ENCODE peak calls at places on chromosomes 13 and 19, in seven cellular contexts. T, Q, D, I, R, V and O are unnamed samples.

GRCh38 chr13:113852536-113853517 is 11.0 kb downstream of the GAS6 start:
- DNase-seq in T (no peak), Q (no peak), D (no peak), I (no peak), R (no peak), V (no peak), O (no peak)

GRCh38 chr13:67369895-67370660 is 139.9 kb upstream of the PCDH9 start:
- DNase-seq in T (no peak), Q (no peak), D (no peak), I (no peak), R (no peak), V (peak; percentile 43), O (peak; percentile 71)

GRCh38 chr13:95128045-95128643 is 173.1 kb downstream of the ABCC4 start:
- DNase-seq in T (no peak), Q (no peak), D (no peak), I (no peak), R (peak; percentile 79), V (no peak), O (no peak)

GRCh38 chr19:18225702-18226468 is at the start of gene PDE4C:
- DNase-seq in T (peak; percentile 49), Q (no peak), D (no peak), I (no peak), R (peak; percentile 51), V (no peak), O (peak; percentile 38)

GRCh38 chr19:40279761-40280607 is 5.2 kb downstream of the AKT2 start:
- DNase-seq in T (no peak), Q (no peak), D (peak; percentile 15), I (no peak), R (no peak), V (peak; percentile 4), O (no peak)

GRCh38 chr19:41131186-41131585 is 17.0 kb downstream of the CYP2F1 start:
- DNase-seq in T (no peak), Q (no peak), D (no peak), I (no peak), R (no peak), V (no peak), O (no peak)

GRCh38 chr13:36981156-36981743 is 17.9 kb downstream of the ALG5 start:
- DNase-seq in T (peak; percentile 56), Q (no peak), D (no peak), I (no peak), R (peak; percentile 56), V (peak; percentile 55), O (peak; percentile 55)

GRCh38 chr19:43315851-43316250 is 37.6 kb upstream of the CD177 start:
- DNase-seq in T (peak; percentile 61), Q (no peak), D (no peak), I (no peak), R (no peak), V (peak; percentile 18), O (no peak)

GRCh38 chr19:46786236-46787039 is 2.0 kb downstream of the SLC1A5 start:
- DNase-seq in T (peak; percentile 64), Q (peak; percentile 39), D (peak; percentile 77), I (peak; percentile 77), R (peak; percentile 94), V (peak; percentile 84), O (peak; percentile 93)

GRCh38 chr13:109182777-109183465 is 553.5 kb downstream of the MYO16 start:
- DNase-seq in T (peak; percentile 58), Q (no peak), D (no peak), I (no peak), R (peak; percentile 58), V (no peak), O (no peak)

GRCh38 chr19:16373539-16373938 is 48.9 kb downstream of the KLF2 start:
- DNase-seq in T (no peak), Q (no peak), D (no peak), I (no peak), R (peak; percentile 82), V (no peak), O (peak; percentile 80)

GRCh38 chr13:108944760-108945159 is 315.3 kb downstream of the MYO16 start:
- DNase-seq in T (no peak), Q (no peak), D (no peak), I (no peak), R (no peak), V (no peak), O (peak; percentile 36)

GRCh38 chr19:2213799-2214198 is 22.3 kb downstream of the PLEKHJ1 start:
- DNase-seq in T (no peak), Q (no peak), D (no peak), I (no peak), R (no peak), V (no peak), O (no peak)

GRCh38 chr13:44605275-44605674 is 29.1 kb upstream of the TSC22D1 start:
- DNase-seq in T (no peak), Q (no peak), D (no peak), I (no peak), R (no peak), V (no peak), O (no peak)

GRCh38 chr19:54209058-54209747 is 8.5 kb downstream of the RPS9 start:
- DNase-seq in T (peak; percentile 52), Q (no peak), D (no peak), I (no peak), R (no peak), V (peak; percentile 47), O (peak; percentile 45)

GRCh38 chr19:39133431-39134270 is 8.1 kb downstream of the PAK4 start:
- DNase-seq in T (peak; percentile 48), Q (no peak), D (no peak), I (no peak), R (no peak), V (no peak), O (no peak)

GRCh38 chr19:9547870-9548269 is 9.4 kb upstream of the ZNF426 start:
- DNase-seq in T (no peak), Q (no peak), D (no peak), I (no peak), R (no peak), V (no peak), O (no peak)

GRCh38 chr13:109273326-109273751 is 513.0 kb downstream of the IRS2 start:
- DNase-seq in T (no peak), Q (no peak), D (no peak), I (no peak), R (peak; percentile 55), V (no peak), O (peak; percentile 39)

GRCh38 chr13:51832471-51833152 is 12.4 kb downstream of the TMEM272 start:
- DNase-seq in T (peak; percentile 43), Q (peak; percentile 35), D (no peak), I (peak; percentile 48), R (peak; percentile 7), V (no peak), O (peak; percentile 28)

GRCh38 chr19:46975918-46976782 is 43.5 kb upstream of the NPAS1 start:
- DNase-seq in T (peak; percentile 82), Q (no peak), D (no peak), I (no peak), R (peak; percentile 98), V (peak; percentile 76), O (peak; percentile 95)